ENCODE peak calls at places on chromosomes 6 and 20, in four cellular contexts. L is K562, J is HepG2, R is HCT116. T is an unnamed sample.

GRCh38 chr6:142784344-142784743 is 160.6 kb downstream of the HIVEP2 start:
- DNase-seq in L (no peak), J (no peak), R (no peak), T (no peak)

GRCh38 chr20:625360-625932 is 15.3 kb upstream of the TCF15 start:
- DNase-seq in L (peak), J (no peak), R (no peak), T (no peak)

GRCh38 chr20:53660078-53660909 is 66.7 kb upstream of the ZNF217 start:
- DNase-seq in L (no peak), J (no peak), R (no peak), T (no peak)

GRCh38 chr20:22925613-22925983 is 109.5 kb upstream of the SSTR4 start:
- DNase-seq in L (no peak), J (no peak), R (no peak), T (no peak)

GRCh38 chr6:722608-723007 is 29.7 kb upstream of the EXOC2 start:
- DNase-seq in L (no peak), J (no peak), R (no peak), T (no peak)

GRCh38 chr6:6008648-6009421 is 2.1 kb upstream of the NRN1 start:
- DNase-seq in L (peak), J (peak), R (peak), T (no peak)

GRCh38 chr6:107399927-107400326 is 59.4 kb downstream of the PDSS2 start:
- DNase-seq in L (no peak), J (no peak), R (no peak), T (no peak)

GRCh38 chr6:126927841-126928240 is 190.6 kb upstream of the RSPO3 start:
- DNase-seq in L (no peak), J (no peak), R (no peak), T (no peak)

GRCh38 chr20:62215020-62215990 is 4.8 kb downstream of the HRH3 start:
- DNase-seq in L (no peak), J (no peak), R (no peak), T (no peak)

GRCh38 chr6:133980168-133980567 is 27.1 kb downstream of the TBPL1 start:
- DNase-seq in L (no peak), J (no peak), R (no peak), T (no peak)

GRCh38 chr6:134026597-134026996 is 25.8 kb downstream of the SLC2A12 start:
- DNase-seq in L (peak), J (no peak), R (no peak), T (no peak)

GRCh38 chr6:140812636-140813035 is 1320.1 kb upstream of the GJE1 start:
- DNase-seq in L (no peak), J (no peak), R (no peak), T (no peak)

GRCh38 chr6:136066005-136066404 is 184.1 kb downstream of the MTFR2 start:
- DNase-seq in L (no peak), J (no peak), R (no peak), T (no peak)

GRCh38 chr6:17826301-17826700 is 119.6 kb upstream of the NUP153 start:
- DNase-seq in L (no peak), J (no peak), R (no peak), T (no peak)

GRCh38 chr6:160523223-160523622 is 140.9 kb downstream of the LPA start:
- DNase-seq in L (no peak), J (no peak), R (no peak), T (no peak)

GRCh38 chr20:49381558-49382493 is 100.6 kb downstream of the KCNB1 start:
- DNase-seq in L (no peak), J (no peak), R (peak), T (no peak)

GRCh38 chr6:136090929-136091328 is 159.2 kb downstream of the MTFR2 start:
- DNase-seq in L (no peak), J (peak), R (no peak), T (no peak)

GRCh38 chr6:24460966-24461365 is 28.4 kb downstream of the GPLD1 start:
- DNase-seq in L (no peak), J (no peak), R (no peak), T (no peak)

GRCh38 chr20:20519269-20519668 is 151.4 kb downstream of the INSM1 start:
- DNase-seq in L (no peak), J (peak), R (no peak), T (no peak)

GRCh38 chr20:18176318-18176785 is 38.7 kb downstream of the KAT14 start:
- DNase-seq in L (peak), J (peak), R (no peak), T (no peak)

GRCh38 chr20:23049933-23050838 is 714 bp upstream of the THBD start:
- DNase-seq in L (no peak), J (no peak), R (no peak), T (no peak)

GRCh38 chr6:32271427-32271826 is 47.6 kb upstream of the NOTCH4 start:
- DNase-seq in L (no peak), J (no peak), R (no peak), T (no peak)
- TF ChIP-seq ZNF274 in L (no peak), J (no peak), R (no peak), T (no peak)

GRCh38 chr6:41552723-41553122 is 6.5 kb downstream of the FOXP4 start:
- DNase-seq in L (no peak), J (no peak), R (no peak), T (no peak)

GRCh38 chr6:41551086-41551702 is 5.0 kb downstream of the FOXP4 start:
- DNase-seq in L (no peak), J (no peak), R (no peak), T (no peak)

GRCh38 chr6:41555326-41556300 is 9.4 kb downstream of the FOXP4 start:
- DNase-seq in L (no peak), J (no peak), R (no peak), T (no peak)

GRCh38 chr6:41551857-41552256 is 5.7 kb downstream of the FOXP4 start:
- DNase-seq in L (no peak), J (no peak), R (no peak), T (no peak)

GRCh38 chr6:41553405-41553999 is 7.3 kb downstream of the FOXP4 start:
- DNase-seq in L (no peak), J (no peak), R (no peak), T (no peak)
- TF ChIP-seq ZNF274 in L (no peak), J (no peak), R (no peak), T (no peak)

GRCh38 chr6:21441386-21441785 is 152.2 kb upstream of the SOX4 start:
- DNase-seq in L (no peak), J (no peak), R (no peak), T (no peak)
- TF ChIP-seq ZNF274 in L (no peak), J (no peak), R (no peak), T (no peak)

DNA sequence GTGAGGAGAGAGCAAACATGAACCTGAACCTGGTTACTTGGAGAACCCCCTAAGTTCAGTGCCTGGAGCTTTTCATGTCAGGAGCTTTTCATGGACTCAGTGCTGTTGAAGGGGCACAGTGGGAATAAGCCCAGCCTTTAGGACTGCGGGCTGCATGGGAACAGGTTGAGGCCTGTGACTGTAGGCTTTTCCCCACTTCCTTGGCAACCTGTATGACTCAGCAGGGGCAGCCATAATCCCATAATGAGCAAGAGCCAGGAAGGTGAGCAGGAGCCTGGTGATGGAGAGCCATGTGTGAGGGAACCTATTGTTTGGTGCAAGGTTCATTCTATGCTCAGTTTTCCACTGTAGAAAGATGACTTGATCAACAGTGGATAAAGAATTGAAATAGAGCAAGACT is 23.4 kb downstream of the MEP1A start:
- DNase-seq in L (no peak), J (no peak), R (no peak), T (no peak)
- TF ChIP-seq ZNF274 in L (no peak), J (no peak), R (no peak), T (no peak)

GRCh38 chr20:41098703-41099250 is 38.6 kb upstream of the PLCG1 start:
- DNase-seq in L (no peak), J (no peak), R (no peak), T (no peak)

GRCh38 chr20:41094656-41095055 is 42.7 kb upstream of the PLCG1 start:
- DNase-seq in L (no peak), J (no peak), R (no peak), T (no peak)

GRCh38 chr20:41091926-41092325 is 45.4 kb upstream of the PLCG1 start:
- DNase-seq in L (no peak), J (no peak), R (no peak), T (no peak)

GRCh38 chr20:41100001-41100480 is 37.3 kb upstream of the PLCG1 start:
- DNase-seq in L (no peak), J (no peak), R (no peak), T (no peak)

DNA sequence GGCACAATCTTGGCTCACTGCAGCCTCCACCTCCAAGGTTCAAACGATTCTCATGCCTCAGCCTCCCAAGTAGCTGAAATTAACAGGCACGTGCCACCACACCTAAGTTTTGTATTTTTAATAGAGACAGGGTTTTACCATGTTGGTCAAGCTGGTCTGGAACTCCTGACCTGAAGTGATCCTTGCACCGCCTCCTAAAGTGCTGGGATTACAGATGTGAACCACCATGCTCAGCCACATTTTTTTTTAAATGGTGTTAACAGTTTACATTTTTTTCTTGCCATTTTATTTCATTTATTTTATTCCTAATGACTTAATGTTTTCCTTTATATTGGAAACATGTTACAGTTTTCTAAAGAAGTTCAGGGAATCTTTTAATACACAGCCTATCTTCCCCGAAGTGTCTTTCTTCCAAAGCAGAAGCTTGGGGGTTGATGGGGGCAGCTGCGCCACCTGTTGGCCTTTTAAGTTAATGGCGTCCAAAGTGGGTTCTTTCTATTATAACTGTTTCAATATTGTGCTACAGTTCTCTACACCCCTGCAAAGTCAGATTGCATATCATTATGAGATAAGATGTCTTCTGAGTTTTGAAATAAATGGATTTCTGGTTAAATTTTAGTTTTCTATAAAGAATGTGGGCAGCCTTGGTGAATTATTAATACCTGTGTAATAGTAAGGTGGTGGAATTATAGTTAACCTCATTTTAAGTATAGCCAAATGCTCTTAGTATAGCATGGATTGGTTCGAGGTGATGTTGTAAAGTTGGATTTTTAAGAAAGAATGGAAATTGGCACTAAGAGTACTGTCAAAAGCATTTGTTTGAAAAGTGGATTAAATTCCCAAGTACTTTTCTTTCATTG is 42.0 kb upstream of the PLCG1 start:
- DNase-seq in L (peak), J (peak), R (peak), T (peak)
- TF ChIP-seq ZNF274 in L (no peak), J (no peak), R (no peak), T (no peak)

GRCh38 chr20:3934628-3935027 is 45.4 kb downstream of the PANK2 start:
- DNase-seq in L (no peak), J (no peak), R (no peak), T (no peak)

GRCh38 chr20:3931664-3932063 is 42.5 kb downstream of the PANK2 start:
- DNase-seq in L (no peak), J (no peak), R (no peak), T (no peak)

GRCh38 chr20:3930265-3931206 is 41.3 kb downstream of the PANK2 start:
- DNase-seq in L (peak), J (no peak), R (no peak), T (no peak)

GRCh38 chr20:3933126-3933684 is 44.0 kb downstream of the PANK2 start:
- DNase-seq in L (no peak), J (no peak), R (no peak), T (no peak)

GRCh38 chr20:3932277-3933073 is 43.3 kb downstream of the PANK2 start:
- DNase-seq in L (no peak), J (no peak), R (no peak), T (no peak)
- TF ChIP-seq ZNF274 in L (no peak), J (no peak), R (no peak), T (no peak)

T was measured in NT2/D1.